ENCODE peak calls at places on chromosome 7, in seven cellular contexts. P is activated CD8-positive, alpha-beta memory T cell treated with anti-CD3 and anti-CD28 coated beads, Interleukin-2, amount 50 U/mL, for 4 hours; B is tibial artery; C is activated naive CD8-positive, alpha-beta T cell treated with anti-CD3 and anti-CD28 coated beads, Interleukin-2, amount 50 U/mL, for 16 hours; J is NCI-H2029; G is D341Med; T is cardiac muscle cell. W is an unnamed sample.

GRCh38 chr7:69365588-69366241 is 232.6 kb upstream of the AUTS2 start:
- DNase-seq in P (no peak), B (no peak), C (no peak), J (no peak), G (no peak), T (peak), W (no peak)

GRCh38 chr7:13990319-13990983 is 985 bp upstream of the ETV1 start:
- DNase-seq in P (no peak), B (peak), C (no peak), J (peak), G (no peak), T (peak), W (peak)

GRCh38 chr7:121960678-121961461 is 87.9 kb downstream of the PTPRZ1 start:
- DNase-seq in P (no peak), B (no peak), C (no peak), J (no peak), G (peak), T (peak), W (no peak)

GRCh38 chr7:80273327-80273726 is 138.7 kb downstream of the GNAI1 start:
- DNase-seq in P (no peak), B (no peak), C (no peak), J (no peak), G (no peak), T (peak), W (no peak)

GRCh38 chr7:50795831-50796230 is 13.1 kb upstream of the GRB10 start:
- DNase-seq in P (no peak), B (no peak), C (no peak), J (no peak), G (no peak), T (no peak), W (no peak)

GRCh38 chr7:142685877-142686508 is 63.3 kb upstream of the PRSS1 start:
- DNase-seq in P (peak), B (no peak), C (no peak), J (no peak), G (no peak), T (no peak), W (no peak)

GRCh38 chr7:134730359-134730758 is 49.1 kb upstream of the CALD1 start:
- DNase-seq in P (no peak), B (no peak), C (no peak), J (no peak), G (no peak), T (peak), W (no peak)

GRCh38 chr7:8060241-8060640 is 91.6 kb downstream of the GLCCI1 start:
- DNase-seq in P (no peak), B (no peak), C (no peak), J (no peak), G (no peak), T (no peak), W (no peak)

GRCh38 chr7:31043035-31043434 is 9.1 kb upstream of the ADCYAP1R1 start:
- DNase-seq in P (no peak), B (no peak), C (no peak), J (no peak), G (peak), T (no peak), W (no peak)

GRCh38 chr7:10934292-10934691 is 39.4 kb upstream of the PHF14 start:
- DNase-seq in P (no peak), B (no peak), C (no peak), J (no peak), G (no peak), T (peak), W (no peak)

GRCh38 chr7:45001138-45001694 is 1.2 kb downstream of the CCM2 start:
- DNase-seq in P (peak), B (no peak), C (peak), J (peak), G (peak), T (no peak), W (peak)

GRCh38 chr7:2129376-2130375 is 103.1 kb downstream of the MAD1L1 start:
- DNase-seq in P (no peak), B (no peak), C (no peak), J (no peak), G (no peak), T (no peak), W (no peak)

GRCh38 chr7:1853619-1854520 is 183.8 kb downstream of the ELFN1 start:
- DNase-seq in P (peak), B (peak), C (no peak), J (no peak), G (no peak), T (no peak), W (no peak)

GRCh38 chr7:2281556-2281955 is 32.7 kb downstream of the SNX8 start:
- DNase-seq in P (no peak), B (no peak), C (no peak), J (no peak), G (peak), T (peak), W (no peak)

GRCh38 chr7:139631520-139632031 is 108.1 kb downstream of the CLEC2L start:
- DNase-seq in P (no peak), B (no peak), C (no peak), J (no peak), G (no peak), T (no peak), W (no peak)

GRCh38 chr7:17849504-17849903 is 90.8 kb downstream of the SNX13 start:
- DNase-seq in P (no peak), B (no peak), C (no peak), J (no peak), G (no peak), T (peak), W (no peak)

GRCh38 chr7:117769085-117769484 is 104.2 kb downstream of the CTTNBP2 start:
- DNase-seq in P (no peak), B (no peak), C (no peak), J (no peak), G (no peak), T (no peak), W (no peak)

GRCh38 chr7:156792611-156793010 is 100.4 kb downstream of the LMBR1 start:
- DNase-seq in P (no peak), B (no peak), C (no peak), J (no peak), G (no peak), T (no peak), W (no peak)

GRCh38 chr7:11584406-11585031 is 247.5 kb downstream of the THSD7A start:
- DNase-seq in P (no peak), B (no peak), C (no peak), J (no peak), G (no peak), T (no peak), W (no peak)